ENCODE peak calls at places on chromosomes 11 and 22, in five cellular contexts. G is WTC11, K is esophagus muscularis mucosa, E is lower lobe of right lung, C is AG10803. S is an unnamed sample.

GRCh38 chr11:11787305-11788066 is 54.3 kb upstream of the USP47 start:
- DNase-seq in C (peak; percentile 69), G (peak; percentile 79), K (peak; percentile 57), E (peak; percentile 66), S (peak; percentile 52)

GRCh38 chr22:50485221-50486131 is 1.2 kb upstream of the MIOX start:
- DNase-seq in E (peak; percentile 67), C (peak; percentile 22), K (no peak), G (no peak), S (peak; percentile 8)

GRCh38 chr11:95506777-95507176 is 275.8 kb upstream of the SESN3 start:
- DNase-seq in G (no peak), K (peak; percentile 53), C (peak; percentile 81), E (no peak), S (no peak)

GRCh38 chr22:37249946-37250345 is 5.9 kb upstream of the RAC2 start:
- DNase-seq in C (no peak), G (no peak), E (peak; percentile 6), K (no peak), S (no peak)

GRCh38 chr11:131734871-131735270 is 364.5 kb downstream of the NTM start:
- DNase-seq in K (no peak), C (no peak), G (no peak), E (no peak), S (no peak)

GRCh38 chr22:25746012-25746373 is 4.0 kb downstream of the MYO18B start:
- DNase-seq in K (no peak), G (no peak), E (no peak), C (peak; percentile 31), S (no peak)

GRCh38 chr11:88146106-88146505 is 29.1 kb downstream of the RAB38 start:
- DNase-seq in E (no peak), C (no peak), K (no peak), G (no peak), S (no peak)

GRCh38 chr11:110376711-110377324 is 52.9 kb upstream of the FDX1 start:
- DNase-seq in C (peak; percentile 84), K (no peak), E (peak; percentile 74), G (peak; percentile 22), S (peak; percentile 73)

GRCh38 chr11:78138694-78139421 is 568 bp downstream of the ALG8 start:
- DNase-seq in K (no peak), E (no peak), C (no peak), G (no peak), S (peak; percentile 39)
- TF ChIP-seq CTCF in K (no peak), E (no peak), C (peak; percentile 9), G (no peak), S (no peak)

GRCh38 chr22:30423296-30423958 is 2.1 kb upstream of the MTFP1 start:
- DNase-seq in E (peak; percentile 78), G (peak; percentile 76), C (no peak), K (no peak), S (no peak)
- TF ChIP-seq CTCF in E (no peak), G (no peak), C (no peak), K (no peak), S (peak; percentile 26)

GRCh38 chr11:29448246-29448877 is 568.5 kb downstream of the KCNA4 start:
- DNase-seq in C (peak; percentile 52), K (no peak), E (no peak), G (peak; percentile 13), S (peak; percentile 24)
- TF ChIP-seq CTCF in C (peak; percentile 82), K (peak; percentile 63), E (peak; percentile 49), G (peak; percentile 39), S (peak; percentile 75)

DNA sequence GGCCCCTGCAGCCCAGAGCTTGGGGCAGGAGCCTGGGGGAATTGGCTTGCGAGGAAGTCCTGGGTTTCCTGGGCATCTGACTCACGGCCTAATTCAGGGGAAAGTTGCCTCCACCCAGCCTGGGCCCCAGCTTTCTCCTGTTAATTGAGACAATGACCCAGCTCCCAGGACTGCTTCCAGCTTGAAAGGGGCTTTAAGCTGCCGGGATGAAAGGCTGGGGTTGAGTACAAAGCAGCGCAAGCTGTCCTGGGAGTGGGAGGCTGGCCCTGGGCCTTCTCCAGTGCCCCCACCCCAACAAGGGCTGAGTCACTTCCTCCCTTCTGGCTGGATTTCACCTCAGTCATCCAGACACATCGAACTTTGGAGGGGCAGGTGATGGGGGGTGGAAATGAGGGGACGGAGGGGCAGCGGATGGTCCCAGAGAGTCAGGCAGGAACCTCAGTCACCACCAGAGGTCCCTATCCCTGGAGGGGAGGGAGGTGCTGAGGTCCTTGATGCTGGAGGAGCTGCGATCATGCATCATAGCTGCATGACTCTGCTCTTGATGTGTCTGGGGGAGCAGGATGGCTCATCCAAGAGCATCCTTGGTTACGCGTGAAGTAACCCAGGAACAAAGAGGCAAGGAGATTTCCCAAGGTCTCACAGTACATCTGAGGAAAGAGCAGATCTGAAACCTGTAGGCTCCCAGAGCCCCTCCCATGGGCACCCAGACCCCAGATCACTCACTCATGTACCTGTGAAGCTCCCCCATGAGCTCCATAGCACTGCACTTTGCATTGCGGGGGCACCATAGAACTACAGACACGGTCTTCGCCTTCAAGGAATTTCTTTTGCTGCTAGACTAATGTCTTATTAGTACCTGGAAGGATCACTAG is 30.0 kb upstream of the OAF start:
- DNase-seq in G (no peak), K (peak; percentile 90), C (peak; percentile 31), E (no peak), S (peak; percentile 91)
- TF ChIP-seq CTCF in G (no peak), K (no peak), C (peak; percentile 15), E (no peak), S (peak; percentile 79)

DNA sequence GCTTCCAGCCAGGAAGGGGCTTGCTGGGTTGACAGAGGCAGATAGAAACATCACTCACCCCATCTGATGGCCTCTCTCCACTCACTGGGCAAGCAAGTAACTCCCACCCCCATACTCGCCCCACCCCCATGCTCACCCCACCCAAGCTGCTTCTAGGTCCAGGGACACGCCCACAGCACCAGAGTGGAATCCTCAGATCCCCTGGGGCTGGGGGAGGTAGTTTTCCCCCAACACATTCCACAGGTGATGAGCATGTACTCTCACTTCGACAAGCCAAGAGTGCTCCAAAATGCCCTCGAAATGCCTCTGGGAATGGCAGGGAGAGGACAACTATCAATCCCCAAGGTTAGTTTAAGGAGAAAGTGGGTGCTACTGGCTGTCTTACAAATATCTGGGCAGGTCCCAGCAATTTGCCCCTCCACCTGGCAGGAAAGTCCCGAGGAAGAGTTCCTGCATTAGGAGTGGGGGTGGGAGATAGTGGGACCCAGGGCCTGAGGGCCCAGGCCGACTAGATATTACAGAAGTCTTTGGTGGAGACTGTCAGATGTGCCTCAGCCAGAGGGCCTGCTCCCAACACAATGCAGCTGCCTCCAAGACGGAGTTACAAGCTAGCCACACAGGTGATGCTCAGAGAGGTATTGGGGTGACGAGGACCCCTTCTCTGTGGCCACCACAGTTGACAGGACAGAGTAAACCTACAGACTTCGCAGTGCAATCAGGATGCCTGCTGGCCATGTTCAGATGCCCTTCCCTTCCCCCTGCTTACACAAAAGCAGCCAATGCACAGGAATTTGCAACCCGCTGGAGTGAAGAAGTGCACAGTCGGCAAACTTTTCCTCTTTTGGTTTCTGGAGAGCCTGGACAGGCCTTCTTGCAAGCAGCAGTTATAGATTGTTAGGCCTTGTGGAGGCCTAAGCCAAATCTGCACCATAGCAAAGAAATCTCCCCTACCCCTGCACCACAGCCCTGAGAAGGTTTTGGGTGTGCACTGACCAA is 2.9 kb upstream of the LMO1 start:
- DNase-seq in C (no peak), K (no peak), G (no peak), E (no peak), S (no peak)
- TF ChIP-seq CTCF in C (no peak), K (no peak), G (no peak), E (no peak), S (no peak)

DNA sequence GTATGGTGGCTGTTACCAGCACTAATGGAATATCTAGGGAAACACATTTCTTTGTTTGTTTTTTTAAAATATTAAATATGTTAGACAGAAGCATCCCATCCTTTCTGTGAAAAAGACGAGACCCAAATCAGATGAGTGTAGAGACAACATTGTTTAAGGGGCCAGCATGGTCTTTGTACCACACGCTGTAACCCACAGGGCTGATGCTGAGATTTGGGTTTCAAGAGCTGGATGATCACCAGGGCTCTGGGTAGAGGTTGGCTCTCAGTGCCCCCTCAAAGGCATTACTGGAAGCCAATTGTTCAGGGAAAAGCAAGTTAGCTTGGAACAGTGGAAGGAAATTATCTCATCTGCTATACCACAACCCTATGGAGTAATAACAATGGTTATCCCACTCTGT is 472.3 kb downstream of the INSC start:
- DNase-seq in G (no peak), C (no peak), K (no peak), E (no peak), S (no peak)
- TF ChIP-seq CTCF in G (no peak), C (no peak), K (no peak), E (no peak), S (no peak)

DNA sequence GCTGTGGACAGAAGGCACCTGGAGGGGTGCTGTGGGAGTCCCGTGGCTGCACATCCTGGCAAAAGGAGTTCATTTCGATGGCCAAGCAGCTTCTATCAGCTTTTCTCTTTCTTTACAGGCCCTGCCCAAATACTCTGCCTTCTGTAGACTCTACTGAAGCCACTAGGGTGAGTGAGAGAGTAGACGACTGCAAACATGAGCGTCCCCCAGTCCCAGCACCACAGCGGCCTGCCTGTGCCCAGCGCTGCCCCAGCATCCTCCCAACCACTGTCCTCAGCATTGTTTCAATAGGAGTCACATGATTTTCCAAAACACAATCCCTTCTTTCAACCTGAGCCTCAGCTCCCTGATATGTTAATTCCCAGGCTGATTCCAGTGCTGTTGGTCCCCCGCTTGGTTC is 110.0 kb downstream of the KIRREL3 start:
- DNase-seq in E (no peak), G (peak; percentile 44), K (no peak), C (no peak), S (no peak)
- TF ChIP-seq CTCF in E (no peak), G (no peak), K (no peak), C (no peak), S (no peak)

DNA sequence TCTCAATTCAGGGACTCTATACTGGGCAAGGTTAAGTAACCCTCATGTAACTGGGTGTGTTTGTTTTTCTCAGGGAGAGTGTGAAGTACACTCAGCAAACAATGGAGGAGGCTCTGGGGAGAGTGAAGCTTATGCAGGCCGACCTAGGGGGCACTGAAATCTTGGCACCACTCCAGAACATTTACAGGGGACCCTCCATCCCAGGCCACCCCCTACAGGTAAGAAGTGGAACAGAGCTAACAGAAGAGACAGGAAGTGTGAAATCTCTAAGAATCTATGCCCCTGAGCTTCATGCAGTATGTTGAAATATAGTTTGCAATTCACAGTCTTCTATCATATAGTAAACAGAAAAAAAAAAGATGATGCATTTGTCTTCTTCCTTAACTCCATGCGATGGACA is 8.3 kb downstream of the VWA5A start:
- DNase-seq in K (no peak), E (no peak), C (no peak), G (peak; percentile 35), S (no peak)
- TF ChIP-seq CTCF in K (no peak), E (no peak), C (peak; percentile 1), G (peak; percentile 31), S (no peak)

GRCh38 chr11:33125611-33126010 is 35.7 kb downstream of the CSTF3 start:
- DNase-seq in K (no peak), C (no peak), E (no peak), G (no peak), S (no peak)
- TF ChIP-seq CTCF in K (no peak), C (no peak), E (no peak), G (no peak), S (no peak)

S was measured in HFFc6.